ENCODE peak calls at places on chromosomes 5 and 9, in seven cellular contexts. G is fibroblast of lung, W is kidney, I is breast epithelium, K is mammary epithelial cell, P is DND-41, F is PC-9. T is an unnamed sample. For H3K9me3, the result is how much of the 10 kb centered on the place peaks cover.

GRCh38 chr9:18741880-18742279 is 267.9 kb downstream of the ADAMTSL1 start:
- DNase-seq in F (no peak), K (no peak), G (no peak), P (no peak), W (no peak), I (no peak), T (no peak)

GRCh38 chr9:1939926-1940368 is 75.2 kb upstream of the SMARCA2 start:
- DNase-seq in P (peak), I (no peak), K (peak), G (peak), F (no peak), W (no peak), T (no peak)

GRCh38 chr5:179731791-179732411 is 721 bp upstream of the MAML1 start:
- DNase-seq in W (peak), K (peak), G (peak), I (peak), P (peak), F (peak), T (no peak)

GRCh38 chr5:177426566-177427210 is at the start of gene GRK6:
- DNase-seq in G (no peak), P (peak), F (no peak), I (peak), K (peak), W (peak), T (peak)

GRCh38 chr5:56607551-56607950 is 207.8 kb upstream of the MAP3K1 start:
- DNase-seq in I (no peak), G (no peak), K (peak), F (no peak), W (no peak), P (no peak), T (no peak)

GRCh38 chr5:33565304-33565703 is 124.5 kb downstream of the TARS1 start:
- DNase-seq in F (no peak), G (peak), K (no peak), W (no peak), P (no peak), I (no peak), T (peak)

GRCh38 chr5:139104577-139105271 is 93.4 kb downstream of the SIL1 start:
- DNase-seq in K (peak), P (no peak), G (peak), F (no peak), W (peak), I (peak), T (no peak)

GRCh38 chr5:177444106-177445051 is 2.2 kb upstream of the PRR7 start:
- DNase-seq in K (no peak), W (peak), F (no peak), I (no peak), G (no peak), P (no peak), T (peak)

GRCh38 chr5:135456238-135457099 is 4.3 kb upstream of the TIFAB start:
- DNase-seq in G (peak), P (no peak), K (peak), F (peak), W (peak), I (peak), T (no peak)

GRCh38 chr5:177447611-177448243 is 1.1 kb downstream of the PRR7 start:
- DNase-seq in I (peak), F (peak), K (peak), W (peak), G (peak), P (no peak), T (peak)

GRCh38 chr5:60195083-60195482 is 301.6 kb upstream of the PDE4D start:
- DNase-seq in G (no peak), K (no peak), F (no peak), P (no peak), I (no peak), W (no peak), T (no peak)

GRCh38 chr5:137733011-137733410 is 2.9 kb downstream of the KLHL3 start:
- DNase-seq in W (no peak), P (no peak), F (peak), I (no peak), G (no peak), K (no peak), T (no peak)

GRCh38 chr5:137735531-137736284 is at the start of gene KLHL3:
- DNase-seq in F (peak), P (peak), W (peak), G (peak), K (peak), I (no peak), T (peak)

GRCh38 chr5:137734962-137735530 is 843 bp downstream of the KLHL3 start:
- DNase-seq in K (peak), W (peak), G (peak), I (no peak), F (no peak), P (peak), T (no peak)

GRCh38 chr5:137731201-137731600 is 4.7 kb downstream of the KLHL3 start:
- DNase-seq in I (no peak), W (no peak), F (no peak), G (no peak), K (no peak), P (no peak), T (no peak)

GRCh38 chr5:137733922-137734695 is 1.8 kb downstream of the KLHL3 start:
- DNase-seq in G (no peak), P (no peak), K (no peak), F (no peak), W (no peak), I (no peak), T (no peak)
- H3K9me3 ChIP-seq in G (under half), P (under half), K (under half), F (under half), W (under half), I (under half), T (under half)

DNA sequence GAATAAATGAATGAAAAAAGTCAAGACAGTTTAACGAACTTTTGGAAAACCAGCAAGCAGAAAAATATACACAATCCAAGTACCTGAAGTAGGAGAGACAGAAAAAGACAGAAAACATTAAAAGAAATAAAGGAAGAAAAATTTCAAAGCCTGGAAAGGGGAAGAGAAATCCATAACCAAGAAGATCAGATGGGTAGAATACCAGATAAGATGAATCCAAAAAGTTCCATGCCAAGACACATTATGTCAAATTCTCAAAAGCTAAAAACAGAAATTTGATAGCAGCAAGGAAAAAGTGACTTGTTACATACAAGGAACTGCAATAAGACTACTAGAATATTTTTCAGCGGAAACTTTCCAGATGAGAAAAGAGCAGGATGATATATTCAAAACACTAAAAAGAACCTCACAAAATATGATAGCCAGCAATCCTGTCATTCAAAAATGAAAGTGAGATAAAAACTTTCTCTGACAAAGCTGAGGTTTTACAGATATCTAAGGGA is 7.6 kb upstream of the ZNF300 start:
- DNase-seq in K (no peak), W (no peak), F (no peak), G (no peak), P (no peak), I (no peak), T (no peak)
- H3K9me3 ChIP-seq in K (under half), W (half or more), F (under half), G (under half), P (under half), I (under half), T (under half)

GRCh38 chr5:144328505-144328904 is 157.8 kb downstream of the KCTD16 start:
- DNase-seq in G (peak), I (no peak), F (no peak), W (no peak), K (no peak), P (no peak), T (no peak)

GRCh38 chr5:144333336-144333920 is 162.8 kb downstream of the KCTD16 start:
- DNase-seq in G (peak), W (no peak), I (peak), P (no peak), K (peak), F (no peak), T (no peak)

GRCh38 chr5:144332265-144332664 is 161.6 kb downstream of the KCTD16 start:
- DNase-seq in K (no peak), P (no peak), G (peak), F (no peak), I (no peak), W (no peak), T (no peak)

GRCh38 chr5:144328980-144329379 is 158.3 kb downstream of the KCTD16 start:
- DNase-seq in K (no peak), G (no peak), P (no peak), W (no peak), I (no peak), F (no peak), T (no peak)

DNA sequence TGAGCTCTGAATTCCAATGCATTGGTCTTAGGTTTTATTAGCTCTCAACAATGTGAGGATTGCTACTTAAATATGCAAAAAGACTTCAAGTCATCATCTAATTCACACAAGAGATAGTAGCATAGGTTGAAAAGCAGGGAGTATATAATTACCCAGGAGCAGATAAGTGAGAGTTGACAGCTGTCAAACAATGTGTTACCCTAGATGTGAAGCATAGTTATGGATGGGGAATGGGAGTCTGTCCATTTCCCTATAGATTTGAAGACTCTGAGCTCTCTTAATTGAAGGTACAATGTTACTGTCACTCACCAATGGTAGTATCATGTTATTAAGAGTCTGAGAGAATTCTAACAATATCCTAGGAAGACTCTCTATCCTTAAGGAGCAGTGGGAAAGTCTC is 160.7 kb downstream of the KCTD16 start:
- DNase-seq in K (no peak), F (no peak), P (no peak), I (no peak), G (no peak), W (no peak), T (no peak)
- H3K9me3 ChIP-seq in K (under half), F (under half), P (under half), I (under half), G (under half), W (under half), T (under half)

GRCh38 chr5:152271420-152271819 is 133.7 kb downstream of the NMUR2 start:
- DNase-seq in W (no peak), P (no peak), K (peak), F (no peak), G (no peak), I (peak), T (no peak)

GRCh38 chr5:152270117-152270516 is 135.0 kb downstream of the NMUR2 start:
- DNase-seq in P (no peak), F (no peak), K (peak), W (no peak), I (peak), G (no peak), T (no peak)

GRCh38 chr5:152274206-152274605 is 130.9 kb downstream of the NMUR2 start:
- DNase-seq in W (no peak), G (no peak), K (no peak), F (no peak), I (no peak), P (no peak), T (no peak)

GRCh38 chr5:152264656-152265055 is 140.4 kb downstream of the NMUR2 start:
- DNase-seq in F (no peak), K (no peak), G (no peak), W (no peak), I (no peak), P (no peak), T (no peak)

DNA sequence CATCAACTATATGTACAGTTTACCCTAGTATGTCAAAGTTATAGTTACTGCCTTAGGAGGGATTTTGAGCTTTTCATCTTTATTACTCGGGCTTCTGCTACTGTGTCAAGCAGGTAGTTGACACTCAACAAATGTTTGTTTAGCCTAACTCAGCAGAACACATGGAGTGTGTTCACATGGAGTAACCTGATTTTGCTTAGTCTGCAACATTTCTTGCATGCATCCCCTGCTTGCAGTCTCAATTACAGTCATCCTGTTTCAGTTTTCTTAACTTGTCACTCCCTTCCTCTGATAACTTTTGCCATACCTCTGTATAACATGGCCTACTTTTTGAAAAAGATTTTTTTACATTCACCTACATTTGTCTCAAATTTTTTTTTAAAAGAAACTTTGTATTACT is 135.5 kb downstream of the NMUR2 start:
- DNase-seq in G (no peak), F (no peak), I (no peak), K (no peak), W (no peak), P (no peak), T (no peak)
- H3K9me3 ChIP-seq in G (under half), F (under half), I (under half), K (under half), W (under half), P (under half), T (under half)

DNA sequence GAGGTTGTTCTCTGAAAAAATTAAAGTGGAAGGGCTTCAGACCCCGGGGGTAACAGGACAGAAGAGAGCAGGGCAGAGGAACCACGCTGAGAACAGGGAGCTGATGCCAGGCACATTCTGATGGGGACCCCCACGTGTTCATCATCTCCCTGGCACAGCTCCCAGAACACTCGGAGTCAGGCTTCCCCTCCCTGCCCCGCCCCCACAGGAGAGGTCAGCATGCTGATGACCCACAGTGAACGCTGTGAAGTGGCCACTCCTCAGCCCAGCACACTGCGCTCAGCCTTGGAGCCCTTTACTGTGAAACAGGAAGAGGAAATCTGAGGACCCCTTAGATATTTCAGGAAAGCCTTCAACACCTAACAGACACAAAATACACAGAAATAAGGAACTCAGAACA is 16.4 kb downstream of the RETREG1 start:
- DNase-seq in G (peak), K (no peak), W (peak), P (no peak), I (no peak), F (no peak), T (no peak)
- H3K9me3 ChIP-seq in G (under half), K (under half), W (under half), P (under half), I (under half), F (under half), T (under half)

T was measured in pancreas.